ENCODE peak calls at places on chromosome 7, in ten cellular contexts. F, W, C, I, Y, J, M, K, S and E are unnamed samples.

GRCh38 chr7:4684826-4685225 is 2.7 kb downstream of the FOXK1 start:
- DNase-seq in M (no peak), J (no peak), S (no peak), I (no peak), K (no peak), Y (no peak), F (no peak), C (no peak), W (no peak), E (no peak)

GRCh38 chr7:31340603-31341002 is at the start of gene NEUROD6:
- DNase-seq in S (no peak), W (no peak), F (no peak), I (no peak), Y (no peak), C (no peak), K (no peak), J (no peak), M (no peak), E (no peak)

GRCh38 chr7:3909128-3909527 is 608.1 kb downstream of the SDK1 start:
- DNase-seq in I (no peak), W (no peak), K (no peak), Y (no peak), M (no peak), J (no peak), S (no peak), F (no peak), C (no peak), E (no peak)

GRCh38 chr7:5997210-5997808 is 11.5 kb downstream of the PMS2 start:
- DNase-seq in F (peak; percentile 43), J (peak; percentile 82), C (no peak), M (peak; percentile 75), S (peak; percentile 52), I (peak; percentile 53), K (no peak), Y (peak; percentile 47), W (peak; percentile 76), E (peak; percentile 45)

GRCh38 chr7:183496-183895 is 8.9 kb upstream of the FAM20C start:
- DNase-seq in M (no peak), S (no peak), F (no peak), C (no peak), K (no peak), I (no peak), Y (no peak), J (no peak), W (no peak), E (no peak)

GRCh38 chr7:104231054-104232046 is 23.5 kb upstream of the ORC5 start:
- DNase-seq in M (peak; percentile 61), W (peak; percentile 75), F (peak; percentile 54), I (peak; percentile 75), K (no peak), Y (peak; percentile 27), J (peak; percentile 80), S (peak; percentile 56), C (no peak), E (no peak)

GRCh38 chr7:125450749-125451148 is 521.1 kb upstream of the POT1 start:
- DNase-seq in K (no peak), C (no peak), I (no peak), F (no peak), M (no peak), W (no peak), Y (no peak), J (no peak), S (no peak), E (no peak)

GRCh38 chr7:98399462-98399861 is 1.4 kb downstream of the BAIAP2L1 start:
- DNase-seq in J (peak; percentile 53), S (no peak), M (no peak), F (no peak), C (no peak), I (no peak), Y (no peak), K (no peak), W (no peak), E (no peak)

GRCh38 chr7:103902917-103903316 is 86.5 kb downstream of the RELN start:
- DNase-seq in K (no peak), W (no peak), I (no peak), C (no peak), Y (no peak), F (no peak), M (no peak), S (no peak), J (no peak), E (no peak)

GRCh38 chr7:98281757-98282652 is 519 bp downstream of the BRI3 start:
- DNase-seq in M (peak; percentile 35), W (peak; percentile 64), I (no peak), K (no peak), J (peak; percentile 56), S (no peak), Y (no peak), C (peak; percentile 62), F (no peak), E (no peak)

GRCh38 chr7:121398246-121398645 is 2.1 kb upstream of the FAM3C start:
- DNase-seq in K (no peak), Y (no peak), F (no peak), I (peak; percentile 33), J (no peak), W (peak; percentile 6), C (no peak), S (no peak), M (no peak), E (no peak)

GRCh38 chr7:131540491-131541162 is 15.8 kb downstream of the PODXL start:
- DNase-seq in C (no peak), M (no peak), J (no peak), K (no peak), W (no peak), I (peak; percentile 60), F (no peak), Y (no peak), S (no peak), E (peak; percentile 54)
- H3K27ac ChIP-seq in C (peak overlapping the region; percentile 76), M (no peak overlapping the region), J (no peak overlapping the region), K (peak overlapping the region; percentile 15), W (peak overlapping the region; percentile 30), I (no peak overlapping the region), F (no peak overlapping the region), Y (no peak overlapping the region), S (peak overlapping the region; percentile 4), E (peak overlapping the region; percentile 85)

GRCh38 chr7:76233538-76234281 is 32.0 kb downstream of the SRRM3 start:
- DNase-seq in J (peak; percentile 14), I (peak; percentile 94), K (no peak), W (no peak), F (no peak), M (no peak), S (no peak), Y (no peak), C (no peak), E (no peak)

GRCh38 chr7:76234931-76235441 is 33.3 kb downstream of the SRRM3 start:
- DNase-seq in C (peak; percentile 64), S (peak; percentile 96), W (peak; percentile 90), J (peak; percentile 90), F (peak; percentile 86), Y (peak; percentile 24), I (peak; percentile 94), M (peak; percentile 68), K (no peak), E (peak; percentile 71)

GRCh38 chr7:76236226-76236625 is 34.5 kb downstream of the SRRM3 start:
- DNase-seq in W (no peak), I (no peak), C (no peak), J (no peak), K (no peak), S (no peak), Y (no peak), F (no peak), M (no peak), E (no peak)

GRCh38 chr7:76232698-76233097 is 31.0 kb downstream of the SRRM3 start:
- DNase-seq in Y (no peak), W (no peak), C (no peak), I (peak; percentile 31), J (no peak), S (no peak), K (no peak), F (no peak), M (no peak), E (no peak)

GRCh38 chr7:76234282-76234584 is 32.5 kb downstream of the SRRM3 start:
- DNase-seq in K (no peak), F (no peak), W (no peak), J (no peak), C (no peak), S (no peak), I (no peak), M (no peak), Y (no peak), E (no peak)
- H3K27ac ChIP-seq in K (no peak overlapping the region), F (no peak overlapping the region), W (no peak overlapping the region), J (no peak overlapping the region), C (no peak overlapping the region), S (no peak overlapping the region), I (no peak overlapping the region), M (no peak overlapping the region), Y (no peak overlapping the region), E (no peak overlapping the region)

GRCh38 chr7:44098092-44099068 is 5.8 kb upstream of the AEBP1 start:
- DNase-seq in W (no peak), J (no peak), K (no peak), Y (no peak), S (no peak), M (peak; percentile 52), I (no peak), C (no peak), F (no peak), E (no peak)

GRCh38 chr7:44095781-44096180 is 8.4 kb upstream of the AEBP1 start:
- DNase-seq in W (no peak), F (no peak), S (no peak), J (no peak), K (no peak), I (no peak), Y (no peak), C (no peak), M (no peak), E (no peak)

GRCh38 chr7:44094796-44095592 is 9.2 kb upstream of the AEBP1 start:
- DNase-seq in M (peak; percentile 59), F (no peak), S (no peak), C (no peak), K (no peak), I (no peak), W (no peak), Y (no peak), J (no peak), E (no peak)

GRCh38 chr7:44097064-44097932 is 6.8 kb upstream of the AEBP1 start:
- DNase-seq in W (no peak), S (no peak), J (no peak), C (no peak), I (no peak), K (no peak), M (peak; percentile 98), F (no peak), Y (no peak), E (no peak)

DNA sequence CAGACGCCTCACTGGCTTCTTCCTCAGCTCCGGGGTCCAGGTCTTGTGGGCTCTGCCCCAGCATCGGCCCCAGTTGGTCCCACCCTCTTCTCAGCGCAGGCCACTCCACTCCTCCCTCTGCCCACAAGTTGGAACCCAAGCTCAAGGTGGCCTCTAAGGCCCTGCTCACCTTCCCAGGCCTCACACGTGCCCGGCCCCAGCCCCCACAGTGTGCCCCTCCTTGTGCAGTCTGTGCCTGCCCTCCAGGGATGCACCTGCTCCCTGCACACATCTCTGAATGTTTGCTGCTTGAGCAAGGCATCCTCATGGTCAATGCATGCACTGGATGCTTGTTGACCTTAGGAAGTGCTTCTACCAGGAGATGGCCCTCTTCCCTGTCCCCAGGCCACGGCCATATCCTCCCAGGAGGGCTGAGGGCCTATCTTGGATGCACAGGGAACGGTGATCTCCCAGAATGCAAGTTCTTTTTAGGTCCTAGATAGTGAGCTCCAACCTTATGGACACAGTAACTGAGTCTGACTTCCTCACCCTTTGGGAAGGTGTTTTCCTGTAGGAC is 7.7 kb upstream of the AEBP1 start:
- DNase-seq in C (no peak), K (no peak), J (no peak), W (no peak), S (no peak), I (no peak), Y (no peak), M (peak; percentile 83), F (no peak), E (no peak)
- H3K27ac ChIP-seq in C (no peak overlapping the region), K (no peak overlapping the region), J (no peak overlapping the region), W (no peak overlapping the region), S (no peak overlapping the region), I (no peak overlapping the region), Y (peak overlapping the region; percentile 98), M (peak overlapping the region; percentile 98), F (no peak overlapping the region), E (no peak overlapping the region)

GRCh38 chr7:29606287-29606721 is 42.7 kb downstream of the PRR15 start:
- DNase-seq in M (no peak), W (peak; percentile 71), S (peak; percentile 78), F (peak; percentile 70), J (peak; percentile 90), C (no peak), Y (no peak), K (no peak), I (no peak), E (no peak)
- H3K27ac ChIP-seq in M (no peak overlapping the region), W (peak overlapping the region; percentile 82), S (peak overlapping the region; percentile 90), F (peak overlapping the region; percentile 16), J (peak overlapping the region; percentile 78), C (no peak overlapping the region), Y (no peak overlapping the region), K (peak overlapping the region; percentile 12), I (no peak overlapping the region), E (no peak overlapping the region)